ENCODE peak calls at places on chromosomes 2 and 18, in seven cellular contexts. Q is frontal cortex; X is EH; S is head of caudate nucleus; J is activated CD4-positive, alpha-beta T cell treated with anti-CD3 and anti-CD28 coated beads, Interleukin-2, amount 10 ng/mL, durations not matched to agents 7 days and 5 days; H is NCI-H510A treated with DMSO at 0.1 percent for 48 hours; A is CD4-positive, alpha-beta T cell. K is an unnamed sample.

GRCh38 chr18:60892855-60893254 is 440.4 kb upstream of the CDH20 start:
- DNase-seq in Q (no peak), X (no peak), S (no peak), J (no peak), H (no peak), A (no peak), K (no peak)

GRCh38 chr2:226031078-226031937 is 631.8 kb downstream of the NYAP2 start:
- DNase-seq in Q (peak; percentile 23), X (peak; percentile 68), S (peak; percentile 84), J (no peak), H (peak; percentile 84), A (no peak), K (peak; percentile 80)

GRCh38 chr2:176098366-176099158 is 1.0 kb upstream of the HOXD12 start:
- DNase-seq in Q (no peak), X (peak; percentile 30), S (no peak), J (no peak), H (no peak), A (no peak), K (no peak)

GRCh38 chr2:73979686-73980085 is 5.0 kb upstream of the TET3 start:
- DNase-seq in Q (no peak), X (peak; percentile 92), S (no peak), J (no peak), H (no peak), A (no peak), K (peak; percentile 91)

GRCh38 chr18:46035701-46036680 is 36.1 kb downstream of the PSTPIP2 start:
- DNase-seq in Q (no peak), X (peak; percentile 57), S (no peak), J (no peak), H (no peak), A (no peak), K (peak; percentile 43)

GRCh38 chr2:167264380-167264779 is 376.1 kb downstream of the XIRP2 start:
- DNase-seq in Q (no peak), X (peak; percentile 15), S (peak; percentile 81), J (no peak), H (no peak), A (no peak), K (no peak)

GRCh38 chr2:143205106-143205764 is 76.0 kb downstream of the ARHGAP15 start:
- DNase-seq in Q (no peak), X (peak; percentile 29), S (no peak), J (peak; percentile 26), H (peak; percentile 7), A (no peak), K (peak; percentile 4)

GRCh38 chr18:11529081-11529480 is 80.3 kb upstream of the SLC35G4 start:
- DNase-seq in Q (no peak), X (peak; percentile 1), S (no peak), J (no peak), H (no peak), A (no peak), K (no peak)

GRCh38 chr2:9982248-9982647 is 30.8 kb downstream of the GRHL1 start:
- DNase-seq in Q (no peak), X (peak; percentile 94), S (no peak), J (no peak), H (no peak), A (no peak), K (peak; percentile 81)

GRCh38 chr2:43178602-43179542 is 47.5 kb downstream of the ZFP36L2 start:
- DNase-seq in Q (peak; percentile 47), X (peak; percentile 78), S (peak; percentile 73), J (peak; percentile 41), H (peak; percentile 78), A (peak; percentile 52), K (peak; percentile 92)

GRCh38 chr2:120613742-120614481 is 121.8 kb upstream of the GLI2 start:
- DNase-seq in Q (no peak), X (peak; percentile 97), S (no peak), J (no peak), H (no peak), A (no peak), K (peak; percentile 93)

GRCh38 chr2:239626971-239627598 is 226.3 kb upstream of the HDAC4 start:
- DNase-seq in Q (no peak), X (no peak), S (peak; percentile 29), J (no peak), H (no peak), A (no peak), K (no peak)

GRCh38 chr2:5938566-5938896 is 246.3 kb downstream of the SOX11 start:
- DNase-seq in Q (no peak), X (no peak), S (no peak), J (no peak), H (peak; percentile 5), A (no peak), K (no peak)

GRCh38 chr2:231399853-231400667 is 4.5 kb downstream of the B3GNT7 start:
- DNase-seq in Q (no peak), X (peak; percentile 44), S (peak; percentile 78), J (no peak), H (no peak), A (no peak), K (peak; percentile 49)

GRCh38 chr2:171516793-171517192 is 5.5 kb upstream of the CYBRD1 start:
- DNase-seq in Q (no peak), X (no peak), S (no peak), J (no peak), H (no peak), A (no peak), K (no peak)

GRCh38 chr2:206232287-206233035 is 42.0 kb upstream of the ZDBF2 start:
- DNase-seq in Q (no peak), X (no peak), S (peak; percentile 86), J (no peak), H (peak; percentile 53), A (no peak), K (no peak)

GRCh38 chr2:204272089-204272488 is 273.2 kb upstream of the PARD3B start:
- DNase-seq in Q (no peak), X (no peak), S (no peak), J (no peak), H (no peak), A (no peak), K (no peak)

GRCh38 chr2:109376796-109377495 is 236.8 kb downstream of the SEPTIN10 start:
- DNase-seq in Q (no peak), X (peak; percentile 38), S (no peak), J (no peak), H (no peak), A (no peak), K (no peak)

GRCh38 chr2:239902749-239903201 is 122.4 kb downstream of the NDUFA10 start:
- DNase-seq in Q (no peak), X (no peak), S (peak; percentile 23), J (no peak), H (no peak), A (no peak), K (no peak)